ENCODE peak calls at places on chromosomes 1 and 21, in four cellular contexts. X, Q, Y and L are unnamed samples. For H3K4me1, the result is how much of the 10 kb centered on the place peaks cover.

GRCh38 chr1:212503714-212504113 is 71.0 kb downstream of the NENF start:
- DNase-seq in X (no peak), Q (no peak), Y (no peak), L (no peak)

GRCh38 chr1:221672160-221672762 is 69.6 kb downstream of the DUSP10 start:
- DNase-seq in X (no peak), Q (no peak), Y (no peak), L (no peak)

GRCh38 chr1:26540346-26540745 is 10.8 kb downstream of the RPS6KA1 start:
- DNase-seq in X (no peak), Q (no peak), Y (no peak), L (no peak)

GRCh38 chr1:56132520-56132919 is 446.8 kb downstream of the PLPP3 start:
- DNase-seq in X (no peak), Q (no peak), Y (no peak), L (no peak)

GRCh38 chr1:3357526-3358297 is 96.8 kb upstream of the ARHGEF16 start:
- DNase-seq in X (no peak), Q (no peak), Y (no peak), L (no peak)

GRCh38 chr1:180229483-180230415 is at the start of gene LHX4:
- DNase-seq in X (peak), Q (no peak), Y (no peak), L (no peak)

GRCh38 chr1:182193908-182194550 is 132.5 kb upstream of the ZNF648 start:
- DNase-seq in X (no peak), Q (no peak), Y (no peak), L (peak)

GRCh38 chr1:85178396-85178795 is 22.4 kb downstream of the SYDE2 start:
- DNase-seq in X (no peak), Q (no peak), Y (no peak), L (no peak)

GRCh38 chr1:87226341-87226760 is 102.3 kb upstream of the LMO4 start:
- DNase-seq in X (peak), Q (peak), Y (no peak), L (peak)

GRCh38 chr1:1157914-1158710 is 15.6 kb upstream of the TTLL10 start:
- DNase-seq in X (peak), Q (no peak), Y (peak), L (peak)

GRCh38 chr1:212518188-212518951 is 85.7 kb downstream of the NENF start:
- DNase-seq in X (peak), Q (no peak), Y (no peak), L (peak)

GRCh38 chr1:2240251-2241156 is 12.4 kb downstream of the SKI start:
- DNase-seq in X (peak), Q (no peak), Y (peak), L (peak)

GRCh38 chr21:34744801-34745200 is 76.0 kb downstream of the CLIC6 start:
- DNase-seq in X (no peak), Q (no peak), Y (no peak), L (no peak)

GRCh38 chr1:181018901-181019681 is 3.6 kb downstream of the STX6 start:
- DNase-seq in X (no peak), Q (no peak), Y (no peak), L (no peak)

GRCh38 chr1:10530756-10531155 is 56.0 kb downstream of the PEX14 start:
- DNase-seq in X (no peak), Q (no peak), Y (no peak), L (no peak)

GRCh38 chr1:153404768-153405167 is 11.6 kb upstream of the S100A7A start:
- DNase-seq in X (peak), Q (peak), Y (peak), L (peak)

GRCh38 chr1:183470961-183471747 is 1.1 kb upstream of the SMG7 start:
- DNase-seq in X (peak), Q (peak), Y (peak), L (peak)

GRCh38 chr21:38793060-38793459 is 12.7 kb upstream of the ETS2 start:
- DNase-seq in X (no peak), Q (no peak), Y (no peak), L (no peak)

GRCh38 chr1:94237291-94238226 is at the start of gene ARHGAP29:
- DNase-seq in X (peak), Q (peak), Y (peak), L (peak)

GRCh38 chr1:201499795-201500669 is 6.9 kb downstream of the CSRP1 start:
- DNase-seq in X (peak), Q (no peak), Y (no peak), L (no peak)

GRCh38 chr1:201499191-201499590 is 7.7 kb downstream of the CSRP1 start:
- DNase-seq in X (no peak), Q (no peak), Y (no peak), L (no peak)

GRCh38 chr1:201496296-201496690 is 10.6 kb downstream of the CSRP1 start:
- DNase-seq in X (no peak), Q (no peak), Y (no peak), L (no peak)

GRCh38 chr1:201498621-201499020 is 8.3 kb downstream of the CSRP1 start:
- DNase-seq in X (no peak), Q (no peak), Y (no peak), L (no peak)

GRCh38 chr1:201497935-201498509 is 8.9 kb downstream of the CSRP1 start:
- DNase-seq in X (no peak), Q (no peak), Y (no peak), L (no peak)
- H3K4me3 ChIP-seq in X (no peak), Q (no peak), Y (no peak), L (no peak)

GRCh38 chr1:32199043-32199716 is 1.2 kb upstream of the CCDC28B start:
- DNase-seq in X (no peak), Q (no peak), Y (no peak), L (no peak)
- H3K4me1 ChIP-seq in X (under half), Q (under half), Y (half or more), L (under half)

GRCh38 chr1:206944703-206945102 is 1.6 kb downstream of the PIGR start:
- DNase-seq in X (no peak), Q (no peak), Y (no peak), L (no peak)
- H3K4me3 ChIP-seq in X (no peak), Q (no peak), Y (no peak), L (no peak)

DNA sequence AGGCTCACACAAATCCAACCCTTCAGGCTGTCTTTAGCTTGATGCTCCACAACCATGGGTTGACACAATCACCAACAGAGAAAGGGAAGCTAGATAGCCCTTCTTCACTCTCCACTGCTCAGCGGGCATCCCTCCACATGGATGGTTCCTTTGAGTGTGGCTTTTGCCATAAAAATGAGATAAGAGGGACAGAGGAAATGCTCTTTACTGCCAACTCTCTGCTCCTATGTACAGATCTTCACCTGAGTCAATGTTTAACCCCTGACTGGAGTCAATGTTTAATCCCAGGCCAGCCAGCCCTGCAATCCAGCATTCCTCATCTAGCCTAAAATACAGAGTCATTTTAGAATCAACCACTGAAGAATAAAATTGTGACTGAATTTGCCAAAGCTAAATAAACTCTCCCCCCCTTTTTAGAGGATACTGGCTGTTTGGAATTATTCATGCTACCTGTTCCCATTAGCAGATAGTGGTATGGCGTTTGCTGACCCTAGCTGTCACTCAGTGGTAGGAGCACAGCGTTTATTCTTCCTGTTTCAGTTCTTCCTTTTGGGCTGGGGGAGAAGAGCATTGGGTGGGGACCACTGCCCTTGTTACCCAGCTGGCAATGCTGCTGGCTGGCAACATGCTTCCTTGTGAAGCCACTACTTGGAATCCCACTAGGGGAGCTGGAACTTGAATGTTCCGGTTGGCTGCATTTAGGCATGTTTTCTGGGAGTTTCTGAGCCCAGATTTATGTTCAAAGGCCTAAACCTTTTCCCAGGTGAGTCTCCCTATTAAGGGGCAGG is 5.2 kb upstream of the PIGR start:
- DNase-seq in X (no peak), Q (no peak), Y (no peak), L (no peak)
- H3K4me1 ChIP-seq in X (under half), Q (under half), Y (under half), L (under half)